ENCODE peak calls at places on chromosome 6, in four cellular contexts. D is GF-D8; B is C1 segment of cervical spinal cord; T is stimulated activated CD8-positive, alpha-beta memory T cell treated with anti-CD3 and anti-CD28 coated beads, Interleukin-7, amount 100 ng/mL, for 4 hours. O is an unnamed sample.
A peak's percentile ranks its signal among the peaks of the same experiment; 100 is the strongest.

GRCh38 chr6:143141442-143141841 is 80.8 kb downstream of the AIG1 start:
- DNase-seq in T (no peak), D (no peak), B (no peak), O (no peak)

GRCh38 chr6:41200901-41201783 is at the start of gene TREML2:
- DNase-seq in B (no peak), D (peak; percentile 84), T (no peak), O (no peak)

GRCh38 chr6:103522045-103522444 is 1337.7 kb downstream of the HACE1 start:
- DNase-seq in B (no peak), T (no peak), D (no peak), O (no peak)

GRCh38 chr6:53107091-53107490 is 41.5 kb downstream of the GCM1 start:
- DNase-seq in B (no peak), D (no peak), T (no peak), O (no peak)

GRCh38 chr6:48568856-48569255 is 457.9 kb upstream of the PTCHD4 start:
- DNase-seq in B (no peak), D (no peak), T (no peak), O (no peak)

GRCh38 chr6:80457044-80457933 is 350.8 kb downstream of the BCKDHB start:
- DNase-seq in B (peak; percentile 95), D (no peak), T (no peak), O (no peak)

GRCh38 chr6:36858407-36858981 is 16.1 kb downstream of the PPIL1 start:
- DNase-seq in D (no peak), T (no peak), B (no peak), O (no peak)

GRCh38 chr6:144262470-144263369 is 22.4 kb upstream of the UTRN start:
- DNase-seq in B (no peak), T (peak; percentile 1), D (no peak), O (no peak)

GRCh38 chr6:34233867-34234266 is 2.8 kb upstream of the HMGA1 start:
- DNase-seq in B (no peak), D (no peak), T (no peak), O (no peak)

GRCh38 chr6:292506-293184 is 358 bp downstream of the DUSP22 start:
- DNase-seq in T (peak; percentile 86), D (no peak), B (no peak), O (no peak)

GRCh38 chr6:112370946-112371345 is 23.8 kb downstream of the RFPL4B start:
- DNase-seq in T (no peak), B (no peak), D (no peak), O (no peak)

GRCh38 chr6:97394160-97394748 is 111.2 kb upstream of the MMS22L start:
- DNase-seq in B (peak; percentile 11), T (no peak), D (no peak), O (no peak)

GRCh38 chr6:107585815-107586435 is 96.0 kb downstream of the SOBP start:
- DNase-seq in T (no peak), D (no peak), B (no peak), O (no peak)

GRCh38 chr6:44000164-44000842 is 126.9 kb downstream of the MRPL14 start:
- DNase-seq in B (no peak), D (peak; percentile 10), T (no peak), O (no peak)

GRCh38 chr6:4813055-4813454 is 36.9 kb downstream of the CDYL start:
- DNase-seq in B (no peak), D (no peak), T (no peak), O (no peak)

GRCh38 chr6:104402572-104402971 is 457.1 kb downstream of the HACE1 start:
- DNase-seq in B (no peak), D (no peak), T (no peak), O (no peak)

GRCh38 chr6:40912158-40912946 is 126.7 kb downstream of the UNC5CL start:
- DNase-seq in B (no peak), D (peak; percentile 56), T (no peak), O (no peak)

GRCh38 chr6:40340196-40340595 is 247.0 kb downstream of the LRFN2 start:
- DNase-seq in T (no peak), B (no peak), D (no peak), O (no peak)

GRCh38 chr6:14810021-14810420 is 435.8 kb upstream of the JARID2 start:
- DNase-seq in D (no peak), T (no peak), B (no peak), O (no peak)